ENCODE peak calls at places on chromosomes 13 and 19, in ten cellular contexts. K, R, P, G, B, C, Q, S, L and Y are unnamed samples. For H3K27me3, the result is how much of the 10 kb centered on the place peaks cover.

GRCh38 chr13:40973409-40973808 is 45.7 kb downstream of the ELF1 start:
- DNase-seq in G (no peak), B (no peak), R (no peak), S (no peak), Q (no peak), K (no peak), L (no peak), C (no peak), P (no peak), Y (no peak)

GRCh38 chr19:19256072-19256969 is 16.8 kb downstream of the TM6SF2 start:
- DNase-seq in K (no peak), Q (no peak), S (no peak), B (no peak), P (no peak), C (peak), L (no peak), G (no peak), R (no peak), Y (no peak)

GRCh38 chr19:35224681-35225604 is 3.6 kb downstream of the FAM187B start:
- DNase-seq in L (no peak), Q (no peak), P (peak), R (no peak), B (no peak), G (no peak), K (no peak), C (no peak), S (peak), Y (no peak)

GRCh38 chr19:32875428-32875827 is 5.9 kb upstream of the SLC7A9 start:
- DNase-seq in Q (no peak), R (no peak), L (no peak), K (no peak), B (peak), S (no peak), C (no peak), G (no peak), P (no peak), Y (no peak)

GRCh38 chr13:41696163-41697003 is 239.0 kb downstream of the RGCC start:
- DNase-seq in G (peak), P (no peak), L (no peak), B (no peak), C (no peak), K (no peak), S (no peak), Q (peak), R (peak), Y (peak)

GRCh38 chr13:60137911-60138570 is 25.7 kb downstream of the DIAPH3 start:
- DNase-seq in L (no peak), G (no peak), C (no peak), K (no peak), P (no peak), S (no peak), R (no peak), B (no peak), Q (no peak), Y (no peak)

GRCh38 chr19:16801599-16801998 is 27.6 kb upstream of the SIN3B start:
- DNase-seq in B (no peak), G (peak), P (no peak), S (no peak), K (no peak), L (no peak), R (peak), Q (peak), C (no peak), Y (peak)

GRCh38 chr13:73421310-73421912 is 362.6 kb downstream of the KLF5 start:
- DNase-seq in R (peak), P (no peak), C (no peak), B (no peak), S (no peak), G (no peak), Q (no peak), K (no peak), L (no peak), Y (no peak)

GRCh38 chr13:26923824-26924605 is 163.4 kb upstream of the GPR12 start:
- DNase-seq in P (no peak), S (no peak), L (no peak), K (no peak), R (peak), B (no peak), C (no peak), G (peak), Q (peak), Y (peak)

GRCh38 chr13:80921971-80922370 is 581.0 kb upstream of the SPRY2 start:
- DNase-seq in P (no peak), B (no peak), R (no peak), Q (no peak), G (peak), C (no peak), K (no peak), S (no peak), L (no peak), Y (no peak)

GRCh38 chr13:30307194-30307965 is at the start of gene KATNAL1:
- DNase-seq in P (peak), C (peak), K (peak), Q (peak), G (peak), L (peak), R (peak), S (peak), B (peak), Y (peak)

GRCh38 chr13:21813110-21813509 is 142.2 kb downstream of the FGF9 start:
- DNase-seq in L (no peak), G (no peak), P (no peak), C (no peak), R (no peak), Q (no peak), K (no peak), S (no peak), B (no peak), Y (no peak)

GRCh38 chr19:18385675-18386542 is at the start of gene GDF15:
- DNase-seq in B (no peak), R (peak), K (no peak), P (peak), S (peak), G (peak), C (peak), L (no peak), Q (peak), Y (peak)

GRCh38 chr19:35347930-35348298 is 212 bp downstream of the FFAR1 start:
- DNase-seq in P (peak), B (no peak), K (no peak), C (no peak), S (no peak), G (no peak), L (no peak), Q (no peak), R (no peak), Y (no peak)

GRCh38 chr19:38388310-38389100 is at the start of gene SPRED3:
- DNase-seq in C (no peak), Q (no peak), S (no peak), P (no peak), R (peak), L (no peak), K (no peak), G (peak), B (peak), Y (peak)

GRCh38 chr13:48189122-48189521 is 43.9 kb upstream of the ITM2B start:
- DNase-seq in L (no peak), S (no peak), C (no peak), K (no peak), Q (no peak), G (no peak), P (no peak), B (no peak), R (no peak), Y (no peak)

GRCh38 chr19:1910169-1910568 is 5.0 kb downstream of the ADAT3 start:
- DNase-seq in Q (peak), C (no peak), G (peak), B (no peak), R (peak), S (no peak), K (no peak), P (no peak), L (no peak), Y (no peak)

GRCh38 chr19:5181331-5181730 is 159.3 kb downstream of the PTPRS start:
- DNase-seq in P (no peak), C (no peak), K (no peak), Q (no peak), R (no peak), B (no peak), G (no peak), S (no peak), L (no peak), Y (no peak)

GRCh38 chr13:29548722-29549446 is 46.6 kb downstream of the SLC7A1 start:
- DNase-seq in Q (peak), C (no peak), L (no peak), P (no peak), K (no peak), S (no peak), B (no peak), G (no peak), R (peak), Y (no peak)

GRCh38 chr19:19033426-19034203 is at the start of the genes ARMC6 and SUGP2:
- DNase-seq in C (peak), R (peak), K (peak), P (peak), L (no peak), G (peak), B (peak), S (peak), Q (peak), Y (peak)

GRCh38 chr13:20525144-20525600 is 485 bp downstream of the CRYL1 start:
- DNase-seq in B (no peak), S (peak), R (peak), Q (no peak), C (no peak), L (no peak), K (no peak), G (peak), P (peak), Y (peak)
- H3K27me3 ChIP-seq in B (under half), S (under half), R (under half), Q (under half), C (under half), L (under half), K (under half), G (under half), P (under half), Y (under half)

DNA sequence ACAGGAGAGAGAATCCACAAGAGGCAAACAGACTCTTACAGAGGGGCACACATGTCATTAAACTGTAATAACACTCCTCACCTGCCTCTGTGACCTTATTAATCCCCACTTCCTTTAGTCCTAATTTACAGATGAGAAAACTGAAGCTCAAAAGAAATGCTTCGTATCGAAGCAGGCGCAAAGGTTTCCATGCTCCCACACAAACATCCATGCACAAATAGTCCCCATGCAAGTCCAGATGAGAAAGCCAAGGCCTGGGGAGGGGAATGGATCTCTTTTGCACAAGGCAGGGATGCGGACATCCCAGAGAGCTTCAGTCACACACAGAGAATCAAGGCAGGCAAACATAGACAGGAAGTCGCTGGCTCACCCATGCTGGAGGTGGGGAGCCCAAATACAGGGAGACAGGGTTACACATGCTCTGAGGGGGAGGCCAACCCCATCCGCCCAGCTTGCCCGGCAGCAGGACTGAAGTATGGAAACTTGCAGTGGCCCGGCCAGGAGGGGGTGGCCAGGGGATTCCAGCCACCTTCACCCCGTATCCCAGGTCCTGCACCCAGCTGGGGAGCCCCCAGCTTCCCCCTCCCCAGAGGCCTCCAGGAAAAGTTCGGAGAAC is 468 bp downstream of the S1PR5 start:
- DNase-seq in G (no peak), K (no peak), Q (peak), B (no peak), L (no peak), S (no peak), R (peak), C (peak), P (no peak), Y (no peak)
- H3K27me3 ChIP-seq in G (under half), K (under half), Q (under half), B (under half), L (under half), S (under half), R (under half), C (under half), P (under half), Y (under half)

GRCh38 chr19:53903055-53903680 is 5.9 kb upstream of the CACNG7 start:
- DNase-seq in C (peak), L (no peak), G (peak), Q (no peak), S (no peak), R (peak), B (no peak), K (no peak), P (peak), Y (no peak)
- H3K27me3 ChIP-seq in C (under half), L (under half), G (under half), Q (under half), S (under half), R (under half), B (half or more), K (under half), P (under half), Y (under half)

DNA sequence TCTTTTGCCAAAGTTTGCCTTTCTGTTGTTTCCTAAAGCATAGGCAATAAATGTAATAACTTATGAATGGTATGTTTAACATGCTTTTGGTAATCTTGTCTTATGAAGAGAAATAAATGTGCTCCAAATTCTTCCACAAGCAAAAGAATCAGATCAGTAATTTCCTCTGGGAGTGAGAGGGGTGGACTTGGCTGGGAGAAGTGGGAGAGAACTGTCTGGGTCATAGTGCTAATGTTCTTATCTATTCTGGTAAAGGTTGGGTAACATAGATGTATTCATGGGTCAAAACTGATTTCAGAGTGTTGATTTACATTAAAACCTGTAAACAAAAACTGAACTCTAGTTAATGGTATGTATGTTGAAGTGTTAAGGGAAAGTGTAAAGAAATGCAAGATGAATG is 211.6 kb upstream of the IRS2 start:
- DNase-seq in P (no peak), G (no peak), S (no peak), L (no peak), K (no peak), Q (no peak), B (no peak), R (no peak), C (no peak), Y (no peak)
- H3K27me3 ChIP-seq in P (under half), G (under half), S (under half), L (under half), K (under half), Q (under half), B (under half), R (under half), C (under half), Y (under half)

GRCh38 chr13:93726173-93727019 is 499.8 kb downstream of the GPC6 start:
- DNase-seq in Q (no peak), R (no peak), C (no peak), L (no peak), P (no peak), K (no peak), G (no peak), B (no peak), S (no peak), Y (no peak)

GRCh38 chr13:93724187-93724586 is 497.6 kb downstream of the GPC6 start:
- DNase-seq in Q (no peak), L (no peak), P (no peak), C (no peak), S (no peak), B (no peak), K (no peak), G (no peak), R (no peak), Y (no peak)

GRCh38 chr13:93716623-93717022 is 490.0 kb downstream of the GPC6 start:
- DNase-seq in Q (no peak), C (no peak), L (no peak), B (no peak), S (no peak), P (no peak), K (no peak), G (no peak), R (peak), Y (no peak)

GRCh38 chr13:93723316-93723715 is 496.7 kb downstream of the GPC6 start:
- DNase-seq in P (no peak), L (no peak), S (no peak), B (no peak), K (no peak), G (peak), R (peak), C (no peak), Q (peak), Y (peak)

DNA sequence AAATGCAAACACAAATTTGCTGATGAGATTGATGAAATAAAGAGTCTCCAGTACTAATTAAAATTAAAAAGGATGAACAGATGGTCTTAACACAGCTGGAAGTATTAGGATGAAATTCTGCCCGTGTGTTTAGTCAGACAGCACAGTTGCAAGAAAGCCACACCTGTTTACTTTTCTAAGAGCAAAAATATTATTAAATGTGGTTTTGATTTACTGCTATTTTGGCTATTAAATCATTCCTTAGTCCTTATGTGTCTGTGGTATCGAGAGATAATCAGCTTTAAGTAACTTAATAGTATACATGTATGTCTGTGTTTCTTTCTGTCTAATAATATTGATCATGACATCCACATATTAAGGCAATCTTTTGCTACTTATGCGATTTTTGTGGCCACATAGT is 494.9 kb downstream of the GPC6 start:
- DNase-seq in Q (no peak), R (no peak), C (no peak), K (no peak), P (no peak), G (no peak), S (no peak), L (no peak), B (no peak), Y (no peak)
- H3K27me3 ChIP-seq in Q (under half), R (under half), C (under half), K (under half), P (under half), G (under half), S (under half), L (under half), B (under half), Y (under half)

DNA sequence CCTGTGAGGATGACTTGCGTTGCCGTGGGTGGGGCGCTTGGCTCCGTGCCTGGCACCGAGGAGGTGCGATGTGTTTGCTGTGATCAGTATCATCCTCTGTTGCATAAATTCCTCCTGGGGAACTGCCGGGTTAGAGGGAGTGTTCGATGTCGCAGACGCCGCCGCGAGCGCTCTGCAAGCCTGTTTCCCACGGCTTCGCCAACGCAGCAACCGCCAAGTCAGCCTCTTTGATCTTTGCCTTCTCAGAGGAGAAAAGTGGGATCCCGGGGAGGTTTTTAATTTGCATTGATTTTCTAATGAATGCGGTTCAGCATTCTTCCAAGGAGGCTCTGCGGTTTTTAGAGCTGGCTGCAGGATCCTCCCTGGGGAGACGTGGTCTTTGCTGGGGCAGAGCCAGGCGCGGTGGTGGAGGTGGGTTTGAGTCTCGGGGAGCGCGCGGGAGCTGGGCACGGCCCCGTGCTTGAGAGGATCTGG is 7.6 kb downstream of the GPR32 start:
- DNase-seq in G (no peak), C (no peak), K (no peak), S (no peak), L (no peak), R (peak), B (no peak), Q (peak), P (peak), Y (no peak)
- H3K27me3 ChIP-seq in G (under half), C (under half), K (under half), S (under half), L (under half), R (half or more), B (half or more), Q (under half), P (under half), Y (half or more)

GRCh38 chr19:15640294-15640903 is at the start of gene CYP4F3:
- DNase-seq in R (peak), G (no peak), L (no peak), B (peak), C (no peak), Q (no peak), P (no peak), K (no peak), S (peak), Y (peak)

GRCh38 chr19:15643387-15643786 is 2.7 kb downstream of the CYP4F3 start:
- DNase-seq in C (no peak), S (no peak), P (no peak), L (no peak), B (no peak), G (no peak), R (no peak), Q (no peak), K (no peak), Y (no peak)

GRCh38 chr19:15641901-15642491 is 1.3 kb downstream of the CYP4F3 start:
- DNase-seq in G (no peak), S (no peak), Q (no peak), P (no peak), R (no peak), C (no peak), L (peak), K (no peak), B (no peak), Y (no peak)

GRCh38 chr19:15642807-15643206 is 2.1 kb downstream of the CYP4F3 start:
- DNase-seq in K (no peak), S (no peak), G (no peak), B (no peak), R (no peak), L (no peak), C (no peak), Q (no peak), P (no peak), Y (no peak)

GRCh38 chr19:15640904-15641597 is 354 bp downstream of the CYP4F3 start:
- DNase-seq in G (no peak), R (peak), C (no peak), K (no peak), S (no peak), B (no peak), L (no peak), P (no peak), Q (no peak), Y (no peak)
- H3K27me3 ChIP-seq in G (under half), R (under half), C (under half), K (under half), S (under half), B (under half), L (under half), P (under half), Q (under half), Y (under half)

GRCh38 chr19:2984196-2984490 is 6.8 kb downstream of the TLE6 start:
- DNase-seq in G (no peak), B (no peak), Q (no peak), L (no peak), K (peak), P (no peak), R (peak), S (no peak), C (peak), Y (no peak)
- H3K27me3 ChIP-seq in G (under half), B (under half), Q (under half), L (under half), K (under half), P (under half), R (under half), S (under half), C (under half), Y (under half)

GRCh38 chr19:45342911-45343310 is 2.4 kb downstream of the KLC3 start:
- DNase-seq in R (no peak), B (no peak), L (no peak), Q (no peak), C (no peak), S (no peak), K (no peak), P (no peak), G (no peak), Y (no peak)

GRCh38 chr19:45346449-45346848 is 5.9 kb downstream of the KLC3 start:
- DNase-seq in B (no peak), G (no peak), Q (no peak), S (no peak), L (no peak), C (no peak), K (no peak), R (peak), P (peak), Y (no peak)

GRCh38 chr19:45345506-45345860 is 4.9 kb downstream of the KLC3 start:
- DNase-seq in G (no peak), S (no peak), P (no peak), L (no peak), Q (no peak), C (no peak), K (no peak), R (no peak), B (no peak), Y (no peak)

GRCh38 chr19:45347570-45348366 is 7.2 kb downstream of the KLC3 start:
- DNase-seq in G (no peak), S (no peak), Q (no peak), B (no peak), R (no peak), P (no peak), K (no peak), L (no peak), C (no peak), Y (no peak)

GRCh38 chr19:45344621-45345505 is 4.3 kb downstream of the KLC3 start:
- DNase-seq in G (no peak), Q (no peak), B (no peak), K (no peak), C (no peak), P (no peak), S (no peak), L (no peak), R (peak), Y (no peak)
- H3K27me3 ChIP-seq in G (under half), Q (under half), B (under half), K (under half), C (under half), P (under half), S (under half), L (under half), R (under half), Y (under half)

GRCh38 chr19:485122-485521 is 11.2 kb upstream of the MADCAM1 start:
- DNase-seq in S (peak), C (no peak), B (no peak), L (no peak), Q (no peak), P (no peak), K (no peak), G (no peak), R (no peak), Y (no peak)
- H3K27me3 ChIP-seq in S (under half), C (under half), B (under half), L (under half), Q (under half), P (under half), K (under half), G (under half), R (under half), Y (under half)